ENCODE peak calls at places on chromosomes 13 and 19, in four cellular contexts. One of them, this sample, is unnamed.
A peak's percentile ranks its signal among the peaks of the same experiment; 100 is the strongest.

GRCh38 chr13:99004931-99005330 is 27.1 kb upstream of the DOCK9 start:
- DNase-seq in SK-N-SH: no peak
- DNase-seq in K562: no peak
- DNase-seq in HCT116: no peak
- DNase-seq in this sample: no peak

GRCh38 chr19:33406521-33407139 is 33.1 kb downstream of the CEBPG start:
- DNase-seq in SK-N-SH: peak; percentile 94
- DNase-seq in K562: peak; percentile 88
- DNase-seq in HCT116: peak; percentile 32
- DNase-seq in this sample: peak; percentile 56

GRCh38 chr19:369876-370275 is 25.3 kb upstream of the MIER2 start:
- DNase-seq in HCT116: no peak
- DNase-seq in SK-N-SH: no peak
- DNase-seq in K562: no peak
- DNase-seq in this sample: no peak

GRCh38 chr13:98761126-98761978 is 8.9 kb upstream of the SLC15A1 start:
- DNase-seq in K562: no peak
- DNase-seq in HCT116: no peak
- DNase-seq in SK-N-SH: no peak
- DNase-seq in this sample: peak; percentile 34

GRCh38 chr13:24282256-24282655 is 27.1 kb upstream of the C1QTNF9 start:
- DNase-seq in K562: no peak
- DNase-seq in HCT116: no peak
- DNase-seq in SK-N-SH: peak; percentile 63
- DNase-seq in this sample: no peak

GRCh38 chr19:7917292-7918061 is 2.7 kb upstream of the SNAPC2 start:
- DNase-seq in K562: no peak
- DNase-seq in SK-N-SH: peak; percentile 83
- DNase-seq in HCT116: no peak
- DNase-seq in this sample: no peak

GRCh38 chr19:17506745-17507144 is 4.7 kb upstream of the PGLS start:
- DNase-seq in K562: no peak
- DNase-seq in HCT116: no peak
- DNase-seq in SK-N-SH: no peak
- DNase-seq in this sample: no peak

GRCh38 chr19:21322528-21322927 is 6.7 kb downstream of the ZNF708 start:
- DNase-seq in K562: no peak
- DNase-seq in HCT116: no peak
- DNase-seq in SK-N-SH: no peak
- DNase-seq in this sample: no peak

GRCh38 chr13:101570410-101570809 is 117.9 kb downstream of the ITGBL1 start:
- DNase-seq in SK-N-SH: no peak
- DNase-seq in K562: no peak
- DNase-seq in HCT116: no peak
- DNase-seq in this sample: no peak

GRCh38 chr19:46944918-46945628 is 74.6 kb upstream of the NPAS1 start:
- DNase-seq in SK-N-SH: peak; percentile 34
- DNase-seq in K562: peak; percentile 31
- DNase-seq in HCT116: no peak
- DNase-seq in this sample: no peak

GRCh38 chr13:74015137-74015536 is 119.1 kb downstream of the KLF12 start:
- DNase-seq in K562: peak; percentile 5
- DNase-seq in SK-N-SH: no peak
- DNase-seq in HCT116: no peak
- DNase-seq in this sample: no peak

GRCh38 chr13:25943081-25943480 is 108.7 kb downstream of the SHISA2 start:
- DNase-seq in SK-N-SH: no peak
- DNase-seq in HCT116: no peak
- DNase-seq in K562: no peak
- DNase-seq in this sample: no peak

GRCh38 chr13:38763446-38764381 is 76.8 kb downstream of the FREM2 start:
- DNase-seq in K562: no peak
- DNase-seq in SK-N-SH: peak; percentile 36
- DNase-seq in HCT116: no peak
- DNase-seq in this sample: peak; percentile 16

GRCh38 chr19:51158474-51159129 is 16.5 kb downstream of the SIGLEC7 start:
- DNase-seq in K562: peak; percentile 79
- DNase-seq in SK-N-SH: peak; percentile 47
- DNase-seq in HCT116: peak; percentile 36
- DNase-seq in this sample: peak; percentile 42

GRCh38 chr13:35923347-35923746 is 207.8 kb downstream of the DCLK1 start:
- DNase-seq in K562: no peak
- DNase-seq in HCT116: peak; percentile 16
- DNase-seq in SK-N-SH: no peak
- DNase-seq in this sample: no peak

GRCh38 chr13:32125221-32125621 is 93.6 kb downstream of the FRY start:
- DNase-seq in HCT116: no peak
- DNase-seq in K562: no peak
- DNase-seq in SK-N-SH: no peak
- DNase-seq in this sample: no peak

GRCh38 chr13:45406421-45406820 is 11.8 kb downstream of the SLC25A30 start:
- DNase-seq in HCT116: no peak
- DNase-seq in SK-N-SH: no peak
- DNase-seq in K562: no peak
- DNase-seq in this sample: no peak

GRCh38 chr13:48315981-48316380 is 12.4 kb downstream of the RB1 start:
- DNase-seq in HCT116: no peak
- DNase-seq in K562: no peak
- DNase-seq in SK-N-SH: no peak
- DNase-seq in this sample: no peak
- TF ChIP-seq ELF1 in HCT116: no peak
- TF ChIP-seq ELF1 in K562: no peak
- TF ChIP-seq ELF1 in SK-N-SH: no peak
- TF ChIP-seq ELF1 in this sample: no peak

DNA sequence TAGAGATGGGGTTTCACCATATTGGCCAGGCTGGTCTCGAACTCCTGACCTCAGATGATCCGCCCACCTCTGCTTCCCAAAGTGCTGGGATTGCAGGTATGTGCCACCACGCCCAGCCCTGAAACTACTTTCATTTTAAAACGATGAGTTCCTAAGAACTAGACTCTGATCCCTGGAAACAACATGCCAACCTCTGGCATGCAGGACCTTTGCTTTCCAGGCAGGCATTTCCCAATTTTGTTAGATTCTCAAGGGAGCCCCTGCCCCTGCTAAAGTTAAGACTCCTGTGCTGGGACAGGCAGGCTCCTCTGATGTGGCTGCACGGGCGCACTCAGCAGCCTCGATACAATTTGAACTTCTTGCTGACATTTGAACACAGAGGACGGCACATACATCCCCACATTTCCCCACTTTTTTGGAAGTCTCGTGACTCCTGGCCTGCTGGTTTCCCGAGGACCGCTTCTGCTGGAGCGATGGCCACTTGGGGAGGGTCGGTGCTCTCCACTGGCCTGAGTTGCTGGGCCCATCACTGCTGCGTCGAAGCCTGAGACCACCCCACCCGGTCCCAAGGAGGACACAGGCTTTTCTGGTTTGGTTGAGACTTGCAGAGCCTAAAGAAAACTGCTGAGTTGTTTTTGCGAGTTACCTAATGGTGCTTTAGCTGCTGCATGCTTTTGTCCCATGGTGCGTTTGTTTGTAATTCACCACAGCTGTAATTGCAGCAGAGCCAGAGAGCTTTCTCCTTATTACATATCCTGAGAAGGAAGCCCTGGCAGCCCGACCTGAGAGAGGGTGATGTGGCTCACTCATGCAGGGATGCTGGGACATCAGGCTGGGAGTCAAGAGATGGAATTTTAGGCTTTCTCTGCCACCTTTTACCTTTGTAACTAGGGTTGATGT is 8.2 kb downstream of the ATP11A start:
- DNase-seq in SK-N-SH: no peak
- DNase-seq in HCT116: no peak
- DNase-seq in K562: no peak
- DNase-seq in this sample: peak; percentile 53
- TF ChIP-seq ELF1 in SK-N-SH: no peak
- TF ChIP-seq ELF1 in HCT116: no peak
- TF ChIP-seq ELF1 in K562: no peak
- TF ChIP-seq ELF1 in this sample: no peak

GRCh38 chr19:38383743-38384142 is 4.1 kb downstream of the GGN start:
- DNase-seq in HCT116: no peak
- DNase-seq in K562: no peak
- DNase-seq in SK-N-SH: no peak
- DNase-seq in this sample: no peak

GRCh38 chr19:38385804-38386257 is 2.0 kb downstream of the GGN start:
- DNase-seq in K562: peak; percentile 29
- DNase-seq in SK-N-SH: peak; percentile 34
- DNase-seq in HCT116: no peak
- DNase-seq in this sample: no peak

GRCh38 chr19:38384209-38385027 is 3.4 kb downstream of the GGN start:
- DNase-seq in HCT116: no peak
- DNase-seq in K562: peak; percentile 39
- DNase-seq in SK-N-SH: no peak
- DNase-seq in this sample: peak; percentile 24

GRCh38 chr19:38386300-38386967 is 1.4 kb downstream of the GGN start:
- DNase-seq in K562: peak; percentile 48
- DNase-seq in HCT116: no peak
- DNase-seq in SK-N-SH: no peak
- DNase-seq in this sample: no peak

DNA sequence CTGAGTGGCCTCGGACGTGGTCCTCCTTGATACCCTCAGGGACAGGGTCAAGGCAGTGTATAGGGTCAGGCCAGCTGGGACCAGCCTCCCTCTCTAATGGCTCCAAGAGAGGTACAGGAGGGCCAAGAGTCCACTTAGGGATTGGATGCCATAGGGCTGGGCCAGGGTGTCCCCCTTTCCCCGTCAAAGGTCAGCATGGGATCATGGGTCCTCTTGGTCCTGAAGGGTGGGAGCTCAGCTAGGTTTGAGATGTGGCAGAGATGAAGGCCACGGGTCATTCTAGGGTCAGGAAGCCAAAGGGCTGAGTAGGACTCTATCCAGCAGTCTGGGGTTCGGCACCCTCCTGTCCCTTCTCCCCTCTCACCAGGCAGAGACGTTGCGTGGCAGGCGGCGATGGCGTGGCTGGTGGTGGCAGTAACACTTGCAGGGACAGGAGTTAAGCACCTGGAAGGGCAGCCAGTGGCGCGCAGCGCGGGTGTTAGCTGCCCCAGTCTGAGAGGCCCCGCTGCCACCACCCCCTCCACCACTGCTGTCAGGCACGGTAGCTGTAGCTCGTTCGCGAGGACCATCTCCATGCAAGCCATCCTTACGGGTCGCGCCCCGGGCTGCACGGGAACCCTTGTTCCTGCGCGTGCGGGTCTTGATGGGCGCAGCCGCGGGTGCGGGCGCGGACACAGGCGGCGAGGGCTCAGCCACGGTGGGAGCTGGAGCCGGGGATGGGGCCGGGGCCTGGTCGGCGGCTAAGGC is 2.6 kb downstream of the GGN start:
- DNase-seq in K562: no peak
- DNase-seq in HCT116: no peak
- DNase-seq in SK-N-SH: no peak
- DNase-seq in this sample: no peak
- TF ChIP-seq ELF1 in K562: no peak
- TF ChIP-seq ELF1 in HCT116: no peak
- TF ChIP-seq ELF1 in SK-N-SH: no peak
- TF ChIP-seq ELF1 in this sample: no peak

GRCh38 chr19:56838680-56838929 is 1.9 kb downstream of the PEG3 start:
- DNase-seq in SK-N-SH: no peak
- DNase-seq in HCT116: no peak
- DNase-seq in K562: no peak
- DNase-seq in this sample: no peak

GRCh38 chr19:56840452-56841193 is at the start of the genes PEG3 and ZIM2:
- DNase-seq in SK-N-SH: peak; percentile 76
- DNase-seq in HCT116: no peak
- DNase-seq in K562: no peak
- DNase-seq in this sample: peak; percentile 85

GRCh38 chr19:56837892-56838679 is 2.4 kb downstream of the PEG3 start:
- DNase-seq in HCT116: no peak
- DNase-seq in K562: no peak
- DNase-seq in SK-N-SH: peak; percentile 64
- DNase-seq in this sample: peak; percentile 67

GRCh38 chr19:56839665-56840451 is 668 bp downstream of the PEG3 start:
- DNase-seq in K562: no peak
- DNase-seq in SK-N-SH: peak; percentile 72
- DNase-seq in HCT116: no peak
- DNase-seq in this sample: peak; percentile 95

DNA sequence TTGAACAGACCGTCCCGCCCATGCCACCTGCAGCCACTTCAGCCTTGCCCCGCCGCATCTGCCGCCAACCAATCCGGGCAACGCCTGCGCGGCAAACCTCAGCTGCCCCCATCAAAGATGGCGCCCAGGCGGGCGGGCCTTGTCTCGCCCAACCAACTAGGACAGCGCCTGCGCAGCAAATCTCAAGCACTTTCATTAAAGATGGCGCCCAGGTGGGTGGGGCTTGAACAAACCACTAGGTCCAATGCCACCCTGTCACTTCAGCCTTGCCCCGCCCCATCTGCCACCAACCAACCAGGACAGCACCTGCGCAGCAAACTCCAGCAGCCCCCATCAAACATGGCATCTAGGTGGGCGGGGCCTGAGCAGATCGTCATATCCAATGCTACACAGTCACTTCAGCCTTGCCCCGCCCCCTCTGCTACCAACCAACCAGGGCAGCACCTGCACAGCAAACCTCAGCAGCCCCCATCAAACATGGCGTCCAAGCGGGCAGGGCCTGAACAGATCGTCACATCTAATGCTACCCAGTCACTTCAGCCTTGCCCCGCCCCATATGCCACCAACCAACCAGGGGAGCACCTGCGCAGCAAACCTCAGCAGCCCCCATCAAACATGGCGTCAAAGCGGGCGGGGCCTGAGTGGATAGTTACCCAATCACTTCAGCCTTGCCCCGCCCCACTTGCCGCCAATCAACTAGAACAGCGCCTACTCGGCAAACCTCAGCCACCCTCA is 1.4 kb downstream of the PEG3 start:
- DNase-seq in HCT116: no peak
- DNase-seq in SK-N-SH: peak; percentile 69
- DNase-seq in K562: no peak
- DNase-seq in this sample: peak; percentile 97
- TF ChIP-seq ELF1 in HCT116: no peak
- TF ChIP-seq ELF1 in SK-N-SH: no peak
- TF ChIP-seq ELF1 in K562: no peak
- TF ChIP-seq ELF1 in this sample: no peak

GRCh38 chr19:14317157-14317556 is 64.1 kb upstream of the ADGRE5 start:
- DNase-seq in HCT116: no peak
- DNase-seq in K562: no peak
- DNase-seq in SK-N-SH: no peak
- DNase-seq in this sample: no peak

GRCh38 chr19:14320253-14320652 is 61.0 kb upstream of the ADGRE5 start:
- DNase-seq in HCT116: no peak
- DNase-seq in SK-N-SH: no peak
- DNase-seq in K562: no peak
- DNase-seq in this sample: no peak

GRCh38 chr19:14315433-14315832 is 65.8 kb upstream of the ADGRE5 start:
- DNase-seq in SK-N-SH: peak; percentile 62
- DNase-seq in K562: no peak
- DNase-seq in HCT116: no peak
- DNase-seq in this sample: no peak

GRCh38 chr19:14322889-14323463 is 58.3 kb upstream of the ADGRE5 start:
- DNase-seq in HCT116: no peak
- DNase-seq in SK-N-SH: no peak
- DNase-seq in K562: no peak
- DNase-seq in this sample: no peak

GRCh38 chr19:14318873-14319272 is 62.4 kb upstream of the ADGRE5 start:
- DNase-seq in K562: peak; percentile 63
- DNase-seq in HCT116: no peak
- DNase-seq in SK-N-SH: peak; percentile 64
- DNase-seq in this sample: no peak
- TF ChIP-seq ELF1 in K562: no peak
- TF ChIP-seq ELF1 in HCT116: no peak
- TF ChIP-seq ELF1 in SK-N-SH: no peak
- TF ChIP-seq ELF1 in this sample: no peak

This sample was measured in HepG2.